ENCODE peak calls at places on chromosome 2, in seven cellular contexts. W, D, P, I, Y, Z and S are unnamed samples.
A peak's percentile ranks its signal among the peaks of the same experiment; 100 is the strongest.

GRCh38 chr2:135963841-135964240 is 21.6 kb downstream of the DARS1 start:
- DNase-seq in W (no peak), D (peak; percentile 45), P (no peak), I (no peak), Y (no peak), Z (no peak), S (no peak)

GRCh38 chr2:190318931-190319556 is 582 bp downstream of the HIBCH start:
- DNase-seq in W (no peak), D (peak; percentile 26), P (no peak), I (no peak), Y (no peak), Z (peak; percentile 11), S (no peak)

GRCh38 chr2:238180554-238180953 is 21.8 kb downstream of the ERFE start:
- DNase-seq in W (no peak), D (no peak), P (no peak), I (no peak), Y (no peak), Z (no peak), S (no peak)

GRCh38 chr2:10306901-10307463 is 4.3 kb downstream of the HPCAL1 start:
- DNase-seq in W (no peak), D (no peak), P (no peak), I (no peak), Y (no peak), Z (no peak), S (no peak)

GRCh38 chr2:31962757-31963361 is 47.9 kb downstream of the MEMO1 start:
- DNase-seq in W (no peak), D (no peak), P (no peak), I (no peak), Y (no peak), Z (no peak), S (no peak)

GRCh38 chr2:240999873-241000541 is 1.6 kb downstream of the SNED1 start:
- DNase-seq in W (no peak), D (no peak), P (no peak), I (no peak), Y (no peak), Z (no peak), S (no peak)

GRCh38 chr2:149617057-149617456 is 29.5 kb upstream of the MMADHC start:
- DNase-seq in W (no peak), D (no peak), P (no peak), I (no peak), Y (no peak), Z (no peak), S (no peak)

GRCh38 chr2:52563144-52563543 is 1204.5 kb upstream of the CHAC2 start:
- DNase-seq in W (no peak), D (no peak), P (no peak), I (no peak), Y (no peak), Z (no peak), S (no peak)

GRCh38 chr2:241842067-241842415 is 16.7 kb downstream of the PDCD1 start:
- DNase-seq in W (no peak), D (no peak), P (no peak), I (no peak), Y (no peak), Z (no peak), S (no peak)

GRCh38 chr2:60046529-60046928 is 506.9 kb downstream of the BCL11A start:
- DNase-seq in W (no peak), D (peak; percentile 10), P (no peak), I (no peak), Y (no peak), Z (no peak), S (no peak)

GRCh38 chr2:190210471-190210870 is 109.2 kb downstream of the HIBCH start:
- DNase-seq in W (no peak), D (peak; percentile 58), P (no peak), I (no peak), Y (no peak), Z (peak; percentile 13), S (no peak)

GRCh38 chr2:238167761-238168160 is 9.0 kb downstream of the ERFE start:
- DNase-seq in W (no peak), D (no peak), P (no peak), I (no peak), Y (no peak), Z (no peak), S (no peak)

GRCh38 chr2:168119519-168120141 is 127.8 kb downstream of the STK39 start:
- DNase-seq in W (no peak), D (peak; percentile 59), P (peak; percentile 3), I (no peak), Y (peak; percentile 32), Z (peak; percentile 37), S (peak; percentile 67)

GRCh38 chr2:7016120-7016519 is 98.9 kb downstream of the RNF144A start:
- DNase-seq in W (no peak), D (no peak), P (no peak), I (no peak), Y (no peak), Z (no peak), S (no peak)

GRCh38 chr2:105574796-105575344 is 169.8 kb upstream of the NCK2 start:
- DNase-seq in W (no peak), D (no peak), P (no peak), I (no peak), Y (no peak), Z (no peak), S (no peak)

GRCh38 chr2:163708265-163708664 is 27.5 kb downstream of the FIGN start:
- DNase-seq in W (no peak), D (no peak), P (no peak), I (no peak), Y (no peak), Z (no peak), S (no peak)

GRCh38 chr2:61220768-61221167 is 58.8 kb downstream of the C2orf74 start:
- DNase-seq in W (no peak), D (no peak), P (no peak), I (no peak), Y (no peak), Z (peak; percentile 18), S (no peak)

GRCh38 chr2:226366920-226367319 is 432.7 kb downstream of the IRS1 start:
- DNase-seq in W (no peak), D (peak; percentile 48), P (no peak), I (no peak), Y (no peak), Z (no peak), S (no peak)